ENCODE peak calls at places on chromosomes 11 and 22, in five cellular contexts. T is CD8-positive, alpha-beta T cell; P is effector CD4-positive, alpha-beta T cell; R is T-helper 1 cell; J is right cardiac atrium. L is an unnamed sample.

GRCh38 chr22:45090364-45090960 is 73.3 kb upstream of the NUP50 start:
- DNase-seq in R (no peak), P (no peak), T (no peak), J (no peak), L (no peak)

GRCh38 chr11:128643661-128644060 is 50.2 kb upstream of the FLI1 start:
- DNase-seq in P (no peak), T (no peak), R (no peak), J (no peak), L (no peak)

GRCh38 chr11:121113611-121114010 is 12.6 kb downstream of the TECTA start:
- DNase-seq in J (no peak), T (no peak), P (no peak), R (no peak), L (no peak)

GRCh38 chr22:21051145-21051835 is 5.5 kb downstream of the LRRC74B start:
- DNase-seq in J (no peak), R (no peak), P (no peak), T (no peak), L (no peak)

GRCh38 chr11:134500621-134501020 is 88.6 kb upstream of the B3GAT1 start:
- DNase-seq in P (no peak), J (no peak), T (no peak), R (no peak), L (peak; percentile 14)

GRCh38 chr11:120060512-120060911 is 77.4 kb downstream of the TRIM29 start:
- DNase-seq in T (no peak), P (no peak), J (no peak), R (no peak), L (no peak)

GRCh38 chr11:46676436-46677158 is 23.8 kb downstream of the ARHGAP1 start:
- DNase-seq in R (no peak), J (no peak), P (no peak), T (no peak), L (peak; percentile 84)

GRCh38 chr11:9574806-9575530 is 1.5 kb downstream of the WEE1 start:
- DNase-seq in T (no peak), R (peak; percentile 6), J (peak; percentile 57), P (no peak), L (peak; percentile 86)

GRCh38 chr11:47407746-47408590 is at the start of gene SLC39A13:
- DNase-seq in T (peak; percentile 90), R (peak; percentile 84), J (peak; percentile 95), P (peak; percentile 85), L (peak; percentile 99)

GRCh38 chr11:2754008-2754407 is 54.2 kb upstream of the KCNQ1OT1 start:
- DNase-seq in R (no peak), J (no peak), P (no peak), T (no peak), L (no peak)

GRCh38 chr11:3043315-3043871 is 13.8 kb downstream of the CARS1 start:
- DNase-seq in J (peak; percentile 76), T (no peak), R (no peak), P (no peak), L (no peak)

GRCh38 chr11:94740975-94741707 is 27.0 kb upstream of the AMOTL1 start:
- DNase-seq in P (no peak), R (no peak), T (no peak), J (peak; percentile 33), L (no peak)

GRCh38 chr11:113022267-113022666 is 61.0 kb downstream of the NCAM1 start:
- DNase-seq in J (no peak), T (no peak), P (no peak), R (no peak), L (no peak)

GRCh38 chr11:2524446-2525165 is 79.8 kb downstream of the KCNQ1 start:
- DNase-seq in R (no peak), P (no peak), T (no peak), J (peak; percentile 6), L (peak; percentile 53)

GRCh38 chr11:36376888-36377758 is 81.0 kb downstream of the PRR5L start:
- DNase-seq in J (peak; percentile 66), R (peak; percentile 34), T (peak; percentile 53), P (peak; percentile 56), L (peak; percentile 64)

GRCh38 chr11:115548878-115549528 is 44.8 kb upstream of the CADM1 start:
- DNase-seq in R (no peak), T (no peak), P (no peak), J (no peak), L (no peak)

GRCh38 chr11:7457211-7457610 is 28.1 kb upstream of the OLFML1 start:
- DNase-seq in R (no peak), T (no peak), P (no peak), J (no peak), L (no peak)

GRCh38 chr11:114061053-114062049 is 1.8 kb downstream of the ZBTB16 start:
- DNase-seq in R (no peak), P (no peak), J (peak; percentile 49), T (no peak), L (no peak)

GRCh38 chr22:32175751-32176644 is 16.9 kb upstream of the C22orf42 start:
- DNase-seq in P (no peak), R (no peak), T (no peak), J (no peak), L (no peak)

GRCh38 chr11:128568166-128568778 is 19.1 kb downstream of the ETS1 start:
- DNase-seq in P (no peak), J (no peak), T (no peak), R (no peak), L (no peak)

GRCh38 chr11:64246874-64247728 is at the start of gene PPP1R14B:
- DNase-seq in R (peak; percentile 75), J (peak; percentile 92), T (peak; percentile 81), P (peak; percentile 72), L (peak; percentile 89)

GRCh38 chr22:21710156-21710555 is 25.4 kb downstream of the YPEL1 start:
- DNase-seq in J (no peak), P (no peak), R (no peak), T (no peak), L (no peak)

GRCh38 chr11:20015529-20016427 is 144.5 kb downstream of the DBX1 start:
- DNase-seq in R (no peak), T (no peak), J (no peak), P (no peak), L (no peak)

GRCh38 chr11:122189259-122189658 is 73.2 kb upstream of the BLID start:
- DNase-seq in J (no peak), R (no peak), P (no peak), T (no peak), L (no peak)

GRCh38 chr11:117479372-117479771 is 151.7 kb downstream of the CEP164 start:
- DNase-seq in R (no peak), T (no peak), J (no peak), P (no peak), L (no peak)

GRCh38 chr11:71338806-71339177 is 86.4 kb upstream of the SHANK2 start:
- DNase-seq in T (no peak), P (no peak), R (no peak), J (no peak), L (no peak)

GRCh38 chr22:44032126-44032730 is 8.1 kb downstream of the PARVB start:
- DNase-seq in J (no peak), R (no peak), T (no peak), P (no peak), L (no peak)

GRCh38 chr11:66050581-66051231 is 1.5 kb upstream of the SF3B2 start:
- DNase-seq in R (no peak), J (no peak), P (no peak), T (no peak), L (no peak)

GRCh38 chr11:8610532-8611116 is 16.6 kb upstream of the STK33 start:
- DNase-seq in J (no peak), R (no peak), P (no peak), T (peak; percentile 13), L (no peak)

GRCh38 chr11:25441432-25441831 is 890.5 kb upstream of the ANO3 start:
- DNase-seq in T (no peak), J (no peak), P (no peak), R (no peak), L (no peak)

GRCh38 chr22:22886546-22886945 is 1.1 kb upstream of the IGLL5 start:
- DNase-seq in R (no peak), P (no peak), J (no peak), T (peak; percentile 5), L (no peak)

GRCh38 chr11:120184371-120184945 is 26.4 kb upstream of the OAF start:
- DNase-seq in J (peak; percentile 67), R (no peak), P (no peak), T (no peak), L (peak; percentile 32)

GRCh38 chr11:111494040-111494439 is 18.1 kb downstream of the BTG4 start:
- DNase-seq in J (no peak), T (no peak), P (no peak), R (no peak), L (no peak)

GRCh38 chr22:43222281-43222680 is 35.3 kb upstream of the TTLL12 start:
- DNase-seq in R (no peak), P (no peak), T (no peak), J (peak; percentile 56), L (no peak)

GRCh38 chr11:720642-721346 is 14.8 kb downstream of the EPS8L2 start:
- DNase-seq in P (peak; percentile 57), T (no peak), J (peak; percentile 48), R (no peak), L (no peak)

GRCh38 chr11:34748036-34748435 is 127.1 kb downstream of the EHF start:
- DNase-seq in R (no peak), T (no peak), P (no peak), J (no peak), L (no peak)

GRCh38 chr11:64341851-64342791 is 2.1 kb downstream of the CCDC88B start:
- DNase-seq in R (peak; percentile 86), J (peak; percentile 90), T (peak; percentile 87), P (peak; percentile 78), L (peak; percentile 99)

GRCh38 chr11:20022363-20023081 is 137.8 kb downstream of the DBX1 start:
- DNase-seq in J (no peak), P (no peak), R (no peak), T (no peak), L (no peak)

L was measured in left lung.